ENCODE peak calls at places on chromosomes 13 and 19, in nine cellular contexts. One of them, this sample, is unnamed.

GRCh38 chr13:73000027-73000674 is 58.7 kb upstream of the KLF5 start:
- DNase-seq in neural progenitor cell: no peak
- DNase-seq in keratinocyte: peak
- DNase-seq in epithelial cell of esophagus: peak
- DNase-seq in left lung: no peak
- DNase-seq in A549: no peak
- DNase-seq in lower lobe of right lung: no peak
- DNase-seq in GM12878: peak
- DNase-seq in heart left ventricle: no peak
- DNase-seq in this sample: peak

GRCh38 chr13:29472317-29472961 is 123.0 kb downstream of the SLC7A1 start:
- DNase-seq in GM12878: no peak
- DNase-seq in neural progenitor cell: peak
- DNase-seq in keratinocyte: no peak
- DNase-seq in lower lobe of right lung: no peak
- DNase-seq in epithelial cell of esophagus: peak
- DNase-seq in A549: peak
- DNase-seq in left lung: no peak
- DNase-seq in heart left ventricle: peak
- DNase-seq in this sample: peak

GRCh38 chr13:79448413-79448812 is 32.5 kb upstream of the NDFIP2 start:
- DNase-seq in A549: no peak
- DNase-seq in left lung: no peak
- DNase-seq in keratinocyte: no peak
- DNase-seq in lower lobe of right lung: no peak
- DNase-seq in heart left ventricle: no peak
- DNase-seq in epithelial cell of esophagus: no peak
- DNase-seq in GM12878: no peak
- DNase-seq in neural progenitor cell: no peak
- DNase-seq in this sample: no peak

GRCh38 chr13:113417008-113417735 is 36.1 kb downstream of the ADPRHL1 start:
- DNase-seq in neural progenitor cell: peak
- DNase-seq in left lung: no peak
- DNase-seq in A549: no peak
- DNase-seq in GM12878: no peak
- DNase-seq in lower lobe of right lung: no peak
- DNase-seq in keratinocyte: no peak
- DNase-seq in epithelial cell of esophagus: no peak
- DNase-seq in heart left ventricle: no peak
- DNase-seq in this sample: no peak

GRCh38 chr19:41323023-41323422 is 13.1 kb downstream of the CCDC97 start:
- DNase-seq in epithelial cell of esophagus: no peak
- DNase-seq in heart left ventricle: peak
- DNase-seq in GM12878: no peak
- DNase-seq in neural progenitor cell: no peak
- DNase-seq in A549: no peak
- DNase-seq in keratinocyte: no peak
- DNase-seq in lower lobe of right lung: no peak
- DNase-seq in left lung: no peak
- DNase-seq in this sample: peak

GRCh38 chr19:18520848-18521691 is 800 bp downstream of the ELL start:
- DNase-seq in A549: no peak
- DNase-seq in heart left ventricle: no peak
- DNase-seq in GM12878: no peak
- DNase-seq in left lung: peak
- DNase-seq in keratinocyte: no peak
- DNase-seq in neural progenitor cell: peak
- DNase-seq in lower lobe of right lung: no peak
- DNase-seq in epithelial cell of esophagus: peak
- DNase-seq in this sample: no peak

GRCh38 chr19:5799247-5800241 is 5.3 kb upstream of the NRTN start:
- DNase-seq in GM12878: no peak
- DNase-seq in keratinocyte: no peak
- DNase-seq in A549: no peak
- DNase-seq in lower lobe of right lung: no peak
- DNase-seq in neural progenitor cell: no peak
- DNase-seq in left lung: no peak
- DNase-seq in epithelial cell of esophagus: no peak
- DNase-seq in heart left ventricle: peak
- DNase-seq in this sample: no peak

GRCh38 chr19:11902228-11902627 is 14.6 kb downstream of the ZNF69 start:
- DNase-seq in A549: no peak
- DNase-seq in lower lobe of right lung: no peak
- DNase-seq in keratinocyte: no peak
- DNase-seq in heart left ventricle: no peak
- DNase-seq in neural progenitor cell: no peak
- DNase-seq in GM12878: no peak
- DNase-seq in epithelial cell of esophagus: no peak
- DNase-seq in left lung: no peak
- DNase-seq in this sample: no peak

GRCh38 chr19:246551-246950 is 44.7 kb downstream of the PLPP2 start:
- DNase-seq in epithelial cell of esophagus: no peak
- DNase-seq in heart left ventricle: no peak
- DNase-seq in lower lobe of right lung: peak
- DNase-seq in GM12878: no peak
- DNase-seq in neural progenitor cell: no peak
- DNase-seq in keratinocyte: no peak
- DNase-seq in left lung: no peak
- DNase-seq in A549: no peak
- DNase-seq in this sample: no peak

GRCh38 chr13:19882231-19882630 is 18.8 kb upstream of the ZMYM5 start:
- DNase-seq in A549: no peak
- DNase-seq in keratinocyte: no peak
- DNase-seq in lower lobe of right lung: no peak
- DNase-seq in left lung: no peak
- DNase-seq in epithelial cell of esophagus: peak
- DNase-seq in neural progenitor cell: no peak
- DNase-seq in GM12878: no peak
- DNase-seq in heart left ventricle: no peak
- DNase-seq in this sample: no peak

GRCh38 chr13:21150013-21150412 is 26.3 kb downstream of the SKA3 start:
- DNase-seq in neural progenitor cell: no peak
- DNase-seq in heart left ventricle: no peak
- DNase-seq in A549: no peak
- DNase-seq in lower lobe of right lung: no peak
- DNase-seq in epithelial cell of esophagus: no peak
- DNase-seq in keratinocyte: no peak
- DNase-seq in GM12878: no peak
- DNase-seq in left lung: no peak
- DNase-seq in this sample: no peak

GRCh38 chr13:113791226-113791625 is 32.2 kb downstream of the TMEM255B start:
- DNase-seq in GM12878: no peak
- DNase-seq in heart left ventricle: no peak
- DNase-seq in keratinocyte: no peak
- DNase-seq in epithelial cell of esophagus: no peak
- DNase-seq in left lung: no peak
- DNase-seq in lower lobe of right lung: no peak
- DNase-seq in A549: no peak
- DNase-seq in neural progenitor cell: no peak
- DNase-seq in this sample: no peak

GRCh38 chr13:45373116-45373606 is 32.2 kb upstream of the TPT1 start:
- DNase-seq in keratinocyte: no peak
- DNase-seq in A549: no peak
- DNase-seq in GM12878: no peak
- DNase-seq in lower lobe of right lung: no peak
- DNase-seq in heart left ventricle: no peak
- DNase-seq in left lung: no peak
- DNase-seq in epithelial cell of esophagus: no peak
- DNase-seq in neural progenitor cell: no peak
- DNase-seq in this sample: no peak

GRCh38 chr19:18393836-18394235 is 3.6 kb downstream of the LRRC25 start:
- DNase-seq in A549: no peak
- DNase-seq in neural progenitor cell: no peak
- DNase-seq in keratinocyte: no peak
- DNase-seq in epithelial cell of esophagus: no peak
- DNase-seq in GM12878: no peak
- DNase-seq in lower lobe of right lung: peak
- DNase-seq in left lung: no peak
- DNase-seq in heart left ventricle: peak
- DNase-seq in this sample: no peak

GRCh38 chr19:5130371-5131030 is 161.6 kb downstream of the KDM4B start:
- DNase-seq in GM12878: peak
- DNase-seq in neural progenitor cell: no peak
- DNase-seq in heart left ventricle: no peak
- DNase-seq in left lung: no peak
- DNase-seq in epithelial cell of esophagus: no peak
- DNase-seq in keratinocyte: no peak
- DNase-seq in lower lobe of right lung: no peak
- DNase-seq in A549: no peak
- DNase-seq in this sample: no peak

GRCh38 chr19:41264581-41265375 is 606 bp downstream of the HNRNPUL1 start:
- DNase-seq in heart left ventricle: peak
- DNase-seq in A549: peak
- DNase-seq in lower lobe of right lung: peak
- DNase-seq in left lung: peak
- DNase-seq in epithelial cell of esophagus: peak
- DNase-seq in GM12878: no peak
- DNase-seq in keratinocyte: no peak
- DNase-seq in neural progenitor cell: peak
- DNase-seq in this sample: peak

GRCh38 chr19:48499352-48500090 is 12.1 kb downstream of the LMTK3 start:
- DNase-seq in neural progenitor cell: no peak
- DNase-seq in lower lobe of right lung: no peak
- DNase-seq in A549: no peak
- DNase-seq in GM12878: no peak
- DNase-seq in left lung: no peak
- DNase-seq in heart left ventricle: no peak
- DNase-seq in keratinocyte: no peak
- DNase-seq in epithelial cell of esophagus: no peak
- DNase-seq in this sample: no peak

GRCh38 chr13:112358156-112358555 is 18.0 kb upstream of the SPACA7 start:
- DNase-seq in keratinocyte: no peak
- DNase-seq in heart left ventricle: no peak
- DNase-seq in left lung: no peak
- DNase-seq in neural progenitor cell: no peak
- DNase-seq in GM12878: no peak
- DNase-seq in epithelial cell of esophagus: no peak
- DNase-seq in A549: no peak
- DNase-seq in lower lobe of right lung: no peak
- DNase-seq in this sample: no peak

GRCh38 chr13:99425485-99426341 is 75.6 kb upstream of the TM9SF2 start:
- DNase-seq in neural progenitor cell: no peak
- DNase-seq in lower lobe of right lung: no peak
- DNase-seq in left lung: peak
- DNase-seq in A549: no peak
- DNase-seq in epithelial cell of esophagus: no peak
- DNase-seq in keratinocyte: no peak
- DNase-seq in GM12878: peak
- DNase-seq in heart left ventricle: no peak
- DNase-seq in this sample: no peak
- H3K4me3 ChIP-seq in neural progenitor cell: no peak
- H3K4me3 ChIP-seq in lower lobe of right lung: no peak
- H3K4me3 ChIP-seq in left lung: no peak
- H3K4me3 ChIP-seq in A549: no peak
- H3K4me3 ChIP-seq in epithelial cell of esophagus: no peak
- H3K4me3 ChIP-seq in keratinocyte: no peak
- H3K4me3 ChIP-seq in GM12878: peak
- H3K4me3 ChIP-seq in heart left ventricle: no peak
- H3K4me3 ChIP-seq in this sample: no peak

DNA sequence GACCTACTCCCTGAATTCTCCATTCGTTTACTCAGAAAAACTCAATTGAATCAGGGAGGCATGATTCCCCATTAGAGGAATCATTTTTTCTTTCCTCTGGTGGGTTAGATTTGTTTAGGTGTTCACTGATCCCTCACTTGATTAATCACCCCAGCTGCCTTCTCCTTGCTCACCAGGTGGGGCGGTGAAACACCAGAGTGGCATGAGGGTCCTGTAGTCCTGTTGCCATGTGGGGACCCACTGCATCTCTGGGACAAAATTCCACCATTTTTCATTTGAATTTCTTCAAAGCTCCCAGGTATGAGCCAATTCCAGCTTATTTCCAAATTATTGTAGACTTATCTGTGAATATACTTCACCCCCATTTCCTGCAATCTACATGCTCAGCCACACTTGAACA is 462.7 kb upstream of the ZNF507 start:
- DNase-seq in GM12878: no peak
- DNase-seq in neural progenitor cell: no peak
- DNase-seq in A549: no peak
- DNase-seq in heart left ventricle: no peak
- DNase-seq in left lung: no peak
- DNase-seq in keratinocyte: no peak
- DNase-seq in epithelial cell of esophagus: no peak
- DNase-seq in lower lobe of right lung: no peak
- DNase-seq in this sample: no peak
- TF ChIP-seq CTCF in GM12878: no peak
- TF ChIP-seq CTCF in neural progenitor cell: peak
- TF ChIP-seq CTCF in A549: no peak
- TF ChIP-seq CTCF in heart left ventricle: no peak
- TF ChIP-seq CTCF in left lung: no peak
- TF ChIP-seq CTCF in keratinocyte: no peak
- TF ChIP-seq CTCF in epithelial cell of esophagus: no peak
- TF ChIP-seq CTCF in lower lobe of right lung: no peak
- TF ChIP-seq CTCF in this sample: no peak

DNA sequence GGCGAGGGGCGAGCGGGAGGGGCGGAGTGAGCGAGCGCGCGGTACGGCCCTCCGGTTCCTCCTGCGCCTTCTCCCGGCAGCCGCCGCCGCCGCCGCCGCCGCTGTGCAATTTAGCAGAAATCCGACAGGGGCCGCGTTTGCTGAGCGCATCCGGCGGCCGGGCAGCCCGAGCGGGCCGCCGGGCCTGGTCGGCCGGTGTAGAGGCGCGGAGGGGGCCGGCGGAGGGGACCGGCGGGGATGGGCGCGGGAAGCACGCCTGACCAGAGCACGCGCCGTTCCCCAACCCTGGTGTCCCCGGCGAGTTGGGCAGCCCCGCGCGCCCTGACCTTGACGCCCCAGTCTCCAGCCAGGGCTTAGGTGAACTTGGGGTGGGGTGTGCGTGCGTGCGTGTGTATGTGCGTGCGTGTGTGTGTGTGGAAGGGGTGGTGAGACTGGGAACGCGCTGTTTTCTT is 144.5 kb upstream of the ZNF536 start:
- DNase-seq in lower lobe of right lung: peak
- DNase-seq in neural progenitor cell: peak
- DNase-seq in GM12878: no peak
- DNase-seq in heart left ventricle: peak
- DNase-seq in A549: peak
- DNase-seq in keratinocyte: no peak
- DNase-seq in epithelial cell of esophagus: peak
- DNase-seq in left lung: peak
- DNase-seq in this sample: peak
- H3K4me3 ChIP-seq in lower lobe of right lung: peak
- H3K4me3 ChIP-seq in neural progenitor cell: peak
- H3K4me3 ChIP-seq in GM12878: peak
- H3K4me3 ChIP-seq in heart left ventricle: peak
- H3K4me3 ChIP-seq in A549: peak
- H3K4me3 ChIP-seq in keratinocyte: peak
- H3K4me3 ChIP-seq in epithelial cell of esophagus: peak
- H3K4me3 ChIP-seq in left lung: peak
- H3K4me3 ChIP-seq in this sample: peak

DNA sequence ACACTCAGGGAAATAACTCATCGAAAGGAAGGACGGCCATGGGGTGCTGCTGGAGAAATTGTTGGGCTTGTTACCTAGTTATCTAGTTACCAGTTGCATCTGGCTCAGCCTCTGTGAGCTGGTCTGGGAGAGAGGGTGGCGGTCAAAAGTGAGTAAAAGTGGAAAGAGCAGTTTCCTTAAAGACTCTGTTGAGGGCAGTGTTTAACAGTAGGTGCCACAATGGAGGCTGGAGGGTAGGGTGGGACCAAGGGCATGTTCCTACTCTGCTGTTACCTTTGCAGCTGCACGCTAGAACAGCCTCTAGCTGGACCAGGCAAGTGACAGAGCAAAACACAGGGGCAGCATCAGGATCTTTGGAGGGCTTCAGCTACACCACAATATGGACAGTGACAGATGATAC is 228.8 kb upstream of the STARD13 start:
- DNase-seq in neural progenitor cell: peak
- DNase-seq in heart left ventricle: no peak
- DNase-seq in lower lobe of right lung: no peak
- DNase-seq in keratinocyte: no peak
- DNase-seq in left lung: no peak
- DNase-seq in A549: no peak
- DNase-seq in epithelial cell of esophagus: peak
- DNase-seq in GM12878: no peak
- DNase-seq in this sample: no peak
- TF ChIP-seq CTCF in neural progenitor cell: peak
- TF ChIP-seq CTCF in heart left ventricle: no peak
- TF ChIP-seq CTCF in lower lobe of right lung: no peak
- TF ChIP-seq CTCF in keratinocyte: peak
- TF ChIP-seq CTCF in left lung: no peak
- TF ChIP-seq CTCF in A549: no peak
- TF ChIP-seq CTCF in epithelial cell of esophagus: no peak
- TF ChIP-seq CTCF in GM12878: no peak
- TF ChIP-seq CTCF in this sample: no peak